ENCODE peak calls at places on chromosomes 1 and 21, in ten cellular contexts. O is mucosa of gallbladder; Z is NCI-H748 treated with DMSO at 0.1 percent for 48 hours; F is stimulated activated CD8-positive, alpha-beta memory T cell treated with anti-CD3 and anti-CD28 coated beads, Interleukin-2, amount 100 ng/mL, for 48 hours; K is naive thymus-derived CD8-positive, alpha-beta T cell; I is left cardiac atrium; D is activated T-helper 1 cell treated with Interleukin-2 at 50 U/mL for 16 hours; V is iPS DF 19.7; P is GOT3; R is activated CD4-positive, CD25-positive, alpha-beta regulatory T cell. Q is an unnamed sample.
A peak's percentile ranks its signal among the peaks of the same experiment; 100 is the strongest.

GRCh38 chr21:34736116-34736870 is 67.5 kb downstream of the CLIC6 start:
- DNase-seq in I (no peak), R (no peak), V (no peak), D (no peak), O (no peak), Z (no peak), F (no peak), K (no peak), P (no peak), Q (no peak)

GRCh38 chr1:208041505-208041904 is 130.6 kb upstream of the CD34 start:
- DNase-seq in R (no peak), V (no peak), O (no peak), D (no peak), F (no peak), P (no peak), Z (no peak), I (no peak), K (no peak), Q (no peak)

GRCh38 chr1:19517017-19517416 is 31.7 kb upstream of the CAPZB start:
- DNase-seq in K (no peak), D (no peak), R (no peak), F (no peak), P (no peak), I (no peak), Z (no peak), O (no peak), V (no peak), Q (no peak)

GRCh38 chr1:55071477-55071876 is 32.1 kb downstream of the PCSK9 start:
- DNase-seq in R (no peak), V (peak; percentile 60), D (no peak), I (no peak), P (no peak), Z (peak; percentile 13), F (no peak), O (no peak), K (no peak), Q (no peak)

GRCh38 chr1:178189814-178190213 is 95.9 kb downstream of the RASAL2 start:
- DNase-seq in F (no peak), Z (no peak), O (no peak), I (peak; percentile 31), K (no peak), V (peak; percentile 40), D (no peak), P (no peak), R (no peak), Q (no peak)

GRCh38 chr1:28056129-28056925 is 32.1 kb downstream of the EYA3 start:
- DNase-seq in K (peak; percentile 53), D (peak; percentile 10), R (no peak), F (peak; percentile 30), P (no peak), I (no peak), O (no peak), V (no peak), Z (no peak), Q (no peak)

GRCh38 chr1:211928222-211928856 is 97.8 kb upstream of the LPGAT1 start:
- DNase-seq in V (no peak), I (no peak), O (peak; percentile 54), Z (no peak), F (no peak), R (no peak), D (no peak), P (no peak), K (no peak), Q (no peak)

GRCh38 chr1:9302745-9303524 is 10.2 kb downstream of the SPSB1 start:
- DNase-seq in P (no peak), V (no peak), K (no peak), I (no peak), D (no peak), O (peak; percentile 53), Z (no peak), F (no peak), R (no peak), Q (no peak)

GRCh38 chr1:228906461-228906860 is 171.2 kb downstream of the RHOU start:
- DNase-seq in D (no peak), I (no peak), F (no peak), V (no peak), O (no peak), Z (no peak), R (no peak), K (no peak), P (no peak), Q (no peak)

GRCh38 chr1:61724721-61725694 is at the start of gene TM2D1:
- DNase-seq in F (peak; percentile 79), Z (peak; percentile 90), P (peak; percentile 45), R (peak; percentile 73), D (peak; percentile 81), O (peak; percentile 88), K (peak; percentile 84), I (peak; percentile 92), V (peak; percentile 76), Q (peak; percentile 78)

GRCh38 chr1:30232288-30232899 is 491.0 kb downstream of the MATN1 start:
- DNase-seq in F (peak; percentile 2), Z (no peak), K (peak; percentile 5), P (no peak), D (no peak), R (no peak), I (no peak), O (no peak), V (peak; percentile 12), Q (no peak)

GRCh38 chr1:9107156-9107555 is 21.7 kb downstream of the GPR157 start:
- DNase-seq in R (no peak), O (no peak), K (no peak), P (no peak), V (no peak), I (peak; percentile 0), F (no peak), D (no peak), Z (no peak), Q (no peak)

GRCh38 chr1:38208720-38209632 is 162.4 kb upstream of the POU3F1 start:
- DNase-seq in D (no peak), F (no peak), R (no peak), I (no peak), Z (no peak), K (no peak), O (no peak), P (no peak), V (no peak), Q (no peak)

GRCh38 chr1:71908313-71908712 is 374.0 kb downstream of the NEGR1 start:
- DNase-seq in P (no peak), V (no peak), R (no peak), F (no peak), K (no peak), I (no peak), O (no peak), D (no peak), Z (no peak), Q (no peak)

GRCh38 chr1:56710646-56711045 is 65.5 kb downstream of the PRKAA2 start:
- DNase-seq in V (no peak), Z (no peak), D (no peak), R (no peak), I (no peak), O (no peak), K (no peak), P (no peak), F (no peak), Q (no peak)

GRCh38 chr1:37055631-37056030 is 21.3 kb upstream of the GRIK3 start:
- DNase-seq in O (no peak), D (no peak), Z (no peak), V (no peak), K (no peak), P (no peak), R (no peak), F (no peak), I (no peak), Q (no peak)

GRCh38 chr21:45347712-45348477 is 57.1 kb upstream of the COL18A1 start:
- DNase-seq in V (no peak), Z (no peak), K (no peak), F (no peak), I (peak; percentile 63), D (no peak), R (no peak), P (no peak), O (no peak), Q (no peak)

Q was measured in effector CD8-positive, alpha-beta T cell.